ENCODE peak calls at places on chromosomes 5 and 9, in eight cellular contexts. V is Peyer's patch, S is A549, T is AG04450, J is adrenal gland, I is NAMALWA, P is epithelial cell of esophagus, F is H7. K is an unnamed sample.

GRCh38 chr5:138336952-138337684 is 948 bp upstream of the FAM53C start:
- DNase-seq in I (no peak), P (peak), V (no peak), T (peak), S (peak), F (peak), J (peak), K (peak)

GRCh38 chr9:6759114-6759977 is 1.6 kb downstream of the KDM4C start:
- DNase-seq in S (peak), F (no peak), J (peak), T (peak), I (peak), V (no peak), P (peak), K (no peak)

GRCh38 chr9:78074385-78075291 is 43.0 kb upstream of the GNAQ start:
- DNase-seq in P (peak), S (no peak), J (no peak), I (no peak), V (no peak), F (no peak), T (no peak), K (no peak)

GRCh38 chr9:36791204-36791948 is 218.7 kb downstream of the MELK start:
- DNase-seq in S (no peak), V (no peak), J (no peak), P (peak), I (no peak), T (no peak), F (no peak), K (no peak)

GRCh38 chr5:95238560-95239325 is 46.2 kb downstream of the MCTP1 start:
- DNase-seq in T (no peak), F (no peak), I (peak), P (peak), J (no peak), V (no peak), S (peak), K (no peak)

GRCh38 chr9:136829981-136830885 is 12.0 kb upstream of the AJM1 start:
- DNase-seq in S (no peak), V (no peak), J (no peak), F (no peak), T (no peak), P (no peak), I (no peak), K (peak)

GRCh38 chr5:142783601-142784291 is 13.6 kb downstream of the ARHGAP26 start:
- DNase-seq in S (no peak), T (no peak), V (no peak), J (peak), P (no peak), I (no peak), F (no peak), K (no peak)

GRCh38 chr5:124790261-124790894 is 43.9 kb upstream of the ZNF608 start:
- DNase-seq in J (no peak), S (peak), T (no peak), F (no peak), V (no peak), P (peak), I (no peak), K (no peak)

GRCh38 chr9:96021616-96022444 is 146.3 kb downstream of the ERCC6L2 start:
- DNase-seq in P (no peak), J (no peak), I (no peak), T (no peak), F (peak), V (peak), S (no peak), K (no peak)

GRCh38 chr5:65722575-65723424 is 795 bp downstream of the NLN start:
- DNase-seq in J (peak), I (peak), S (peak), T (no peak), V (no peak), F (peak), P (peak), K (no peak)

GRCh38 chr9:38208206-38208901 is 139.3 kb upstream of the SHB start:
- DNase-seq in T (no peak), S (no peak), V (no peak), P (peak), I (no peak), J (no peak), F (no peak), K (no peak)

GRCh38 chr9:95338243-95338642 is 20.7 kb upstream of the FANCC start:
- DNase-seq in P (no peak), S (no peak), I (no peak), V (no peak), J (no peak), T (no peak), F (no peak), K (no peak)

GRCh38 chr5:39618391-39618790 is 193.6 kb upstream of the DAB2 start:
- DNase-seq in S (no peak), P (no peak), V (no peak), I (no peak), T (no peak), F (no peak), J (no peak), K (no peak)

GRCh38 chr5:112784726-112785125 is 47.0 kb downstream of the APC start:
- DNase-seq in I (no peak), S (no peak), V (no peak), J (no peak), T (no peak), F (no peak), P (no peak), K (no peak)

K was measured in CD14-positive monocyte.